ENCODE peak calls at places on chromosomes 4 and X, in seven cellular contexts. A is cardiac muscle cell, N is mammary epithelial cell, K is psoas muscle, L is upper lobe of right lung, Q is A549, E is epithelial cell of esophagus. B is an unnamed sample.

GRCh38 chrX:34927866-34928265 is 14.7 kb upstream of the FAM47B start:
- DNase-seq in L (no peak), N (peak; percentile 42), E (peak; percentile 61), K (no peak), Q (no peak), A (no peak), B (no peak)

GRCh38 chr4:15653864-15654391 is 1.2 kb downstream of the FBXL5 start:
- DNase-seq in L (no peak), N (peak; percentile 66), E (peak; percentile 46), Q (peak; percentile 32), A (peak; percentile 42), K (no peak), B (peak; percentile 81)

GRCh38 chrX:100677616-100678181 is 33.7 kb downstream of the SRPX2 start:
- DNase-seq in E (peak; percentile 12), Q (no peak), A (no peak), K (no peak), L (no peak), N (peak; percentile 43), B (no peak)

GRCh38 chr4:126470862-126471261 is 1156.1 kb downstream of the FAT4 start:
- DNase-seq in N (no peak), A (no peak), Q (no peak), L (no peak), E (peak; percentile 69), K (no peak), B (peak; percentile 26)

GRCh38 chrX:119067023-119067739 is 5.6 kb upstream of the CT47C1 start:
- DNase-seq in L (no peak), Q (peak; percentile 50), K (peak; percentile 60), A (peak; percentile 55), N (peak; percentile 27), E (peak; percentile 47), B (peak; percentile 43)

GRCh38 chr4:177239475-177239874 is 70.2 kb upstream of the NEIL3 start:
- DNase-seq in L (no peak), A (no peak), N (no peak), E (no peak), Q (no peak), K (no peak), B (peak; percentile 33)

GRCh38 chrX:124211312-124211942 is 121.0 kb upstream of the TEX13D start:
- DNase-seq in E (peak; percentile 44), N (peak; percentile 44), Q (peak; percentile 32), A (peak; percentile 44), K (no peak), L (no peak), B (peak; percentile 6)

GRCh38 chrX:155956649-155957048 is 40.8 kb upstream of the IL9R start:
- DNase-seq in K (no peak), A (no peak), Q (no peak), L (no peak), E (no peak), N (no peak), B (peak; percentile 12)

GRCh38 chrX:136866337-136867095 is 14.0 kb downstream of the RBMX start:
- DNase-seq in A (no peak), L (no peak), Q (peak; percentile 12), E (no peak), N (no peak), K (no peak), B (no peak)

GRCh38 chrX:23742174-23742692 is 843 bp downstream of the ACOT9 start:
- DNase-seq in K (peak; percentile 80), E (peak; percentile 82), A (peak; percentile 35), Q (peak; percentile 64), L (no peak), N (peak; percentile 59), B (peak; percentile 78)

GRCh38 chr4:80459918-80460473 is 124.5 kb downstream of the CFAP299 start:
- DNase-seq in K (no peak), Q (no peak), L (no peak), N (no peak), A (no peak), E (no peak), B (no peak)

GRCh38 chrX:11406109-11406755 is 113.0 kb downstream of the AMELX start:
- DNase-seq in E (no peak), A (no peak), L (no peak), N (peak; percentile 10), K (no peak), Q (no peak), B (peak; percentile 85)

GRCh38 chrX:68669094-68669830 is 21.8 kb downstream of the STARD8 start:
- DNase-seq in E (no peak), L (no peak), Q (no peak), N (no peak), K (no peak), A (peak; percentile 25), B (no peak)

GRCh38 chrX:97389761-97390192 is 506.1 kb downstream of the RPA4 start:
- DNase-seq in N (peak; percentile 69), Q (peak; percentile 55), E (peak; percentile 59), A (no peak), L (no peak), K (no peak), B (peak; percentile 75)

GRCh38 chr4:56701156-56701471 is 20.0 kb upstream of the HOPX start:
- DNase-seq in L (no peak), K (no peak), Q (no peak), A (no peak), E (no peak), N (no peak), B (no peak)

GRCh38 chrX:116961872-116962582 is 499.3 kb upstream of the CT83 start:
- DNase-seq in L (no peak), K (no peak), Q (peak; percentile 21), A (peak; percentile 8), N (peak; percentile 1), E (peak; percentile 9), B (peak; percentile 0)

GRCh38 chr4:100340534-100341364 is 150.5 kb upstream of the DDIT4L start:
- DNase-seq in N (no peak), A (no peak), Q (no peak), E (no peak), L (no peak), K (no peak), B (peak; percentile 48)

GRCh38 chr4:21507439-21507838 is 441.1 kb downstream of the KCNIP4 start:
- DNase-seq in A (no peak), K (no peak), E (peak; percentile 22), L (no peak), N (peak; percentile 2), Q (peak; percentile 6), B (peak; percentile 21)

GRCh38 chr4:21514022-21514421 is 434.6 kb downstream of the KCNIP4 start:
- DNase-seq in Q (no peak), K (no peak), N (no peak), L (no peak), E (no peak), A (no peak), B (no peak)

GRCh38 chr4:21517460-21517859 is 431.1 kb downstream of the KCNIP4 start:
- DNase-seq in E (peak; percentile 1), Q (no peak), L (no peak), A (no peak), K (no peak), N (no peak), B (no peak)

GRCh38 chr4:21512351-21512750 is 436.2 kb downstream of the KCNIP4 start:
- DNase-seq in Q (peak; percentile 26), A (peak; percentile 73), L (no peak), K (no peak), N (peak; percentile 32), E (peak; percentile 59), B (peak; percentile 63)
- TF ChIP-seq CTCF in Q (peak; percentile 44), A (peak; percentile 36), L (peak; percentile 30), K (no peak), N (peak; percentile 57), E (peak; percentile 50), B (peak; percentile 55)

DNA sequence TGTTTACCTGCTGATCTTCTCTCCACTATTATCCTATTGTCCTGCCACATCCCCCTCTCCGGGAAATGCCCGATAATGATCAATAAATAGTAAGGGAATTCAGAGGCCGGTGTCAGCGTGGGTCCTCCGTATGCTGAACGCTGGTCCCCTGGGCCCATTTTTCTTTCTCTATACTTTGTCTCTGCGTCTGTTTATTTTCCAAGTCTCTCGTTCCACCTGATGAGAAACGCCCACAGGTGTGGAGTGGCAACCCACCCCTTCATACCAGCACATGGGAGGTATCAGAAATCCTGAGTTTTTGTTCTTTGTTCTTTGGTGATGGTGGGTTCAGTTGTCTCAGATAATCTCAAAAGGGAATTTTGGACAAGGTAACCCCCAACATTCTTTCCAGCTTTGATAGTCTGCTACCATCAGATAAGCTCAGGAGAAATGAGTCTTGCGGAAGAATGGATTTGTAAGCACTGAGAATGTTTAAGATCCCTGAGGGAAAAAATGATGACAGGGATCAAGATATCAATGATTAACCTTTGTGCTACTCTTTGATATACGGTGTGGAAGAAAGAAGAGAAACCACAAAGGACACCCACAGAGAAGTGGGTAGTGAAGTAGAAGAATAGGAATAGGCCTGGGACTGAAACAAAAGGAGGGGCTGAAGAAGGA is 117.9 kb downstream of the CEP44 start:
- DNase-seq in K (no peak), E (no peak), A (no peak), Q (peak; percentile 92), L (no peak), N (no peak), B (no peak)
- H3K4me3 ChIP-seq in K (no peak overlapping the region), E (no peak overlapping the region), A (no peak overlapping the region), Q (peak overlapping the region; percentile 21), L (no peak overlapping the region), N (no peak overlapping the region), B (no peak overlapping the region)

DNA sequence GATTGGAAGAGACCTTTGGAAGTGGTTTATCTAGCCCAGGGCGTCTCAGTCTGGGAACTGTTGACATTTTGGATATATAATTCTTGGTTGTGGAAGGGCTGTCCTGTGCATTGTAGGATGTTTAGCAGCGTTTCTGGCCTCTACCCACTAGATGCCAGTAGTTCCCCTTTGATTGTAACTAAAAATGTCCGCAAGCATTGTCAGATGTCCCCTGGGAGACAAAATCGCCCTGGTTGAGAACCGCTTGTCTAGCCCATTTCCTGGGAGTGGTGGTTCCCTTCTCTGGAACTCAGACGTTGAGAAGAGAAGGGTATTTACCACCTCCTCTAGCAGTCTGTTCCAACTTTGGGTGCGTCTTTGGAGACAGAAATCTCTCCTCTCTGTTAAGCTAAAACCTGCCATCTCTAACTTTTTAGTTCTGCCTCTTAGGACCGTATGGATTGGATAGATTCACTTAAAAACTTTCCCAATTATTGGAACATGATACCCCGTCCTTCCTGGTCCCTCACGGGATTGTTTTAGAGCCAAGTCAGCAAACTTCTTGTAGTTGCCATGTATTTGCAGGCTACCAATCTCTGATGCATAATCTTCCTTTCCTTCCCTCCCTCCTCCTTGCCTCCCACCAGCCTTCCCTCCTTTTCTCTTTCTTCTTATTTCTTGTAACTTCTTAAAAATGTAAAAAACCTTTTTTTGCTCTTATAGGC is 13.9 kb downstream of the TMEM165 start:
- DNase-seq in E (no peak), K (no peak), Q (no peak), N (no peak), A (peak; percentile 21), L (no peak), B (peak; percentile 68)
- TF ChIP-seq CTCF in E (no peak), K (peak; percentile 12), Q (peak; percentile 10), N (no peak), A (peak; percentile 42), L (peak; percentile 17), B (peak; percentile 44)

GRCh38 chrX:148498067-148498466 is 2.4 kb upstream of the AFF2 start:
- DNase-seq in Q (no peak), E (no peak), N (no peak), K (no peak), A (no peak), L (no peak), B (no peak)

GRCh38 chrX:148504412-148504950 is 4.1 kb downstream of the AFF2 start:
- DNase-seq in Q (no peak), A (peak; percentile 21), N (no peak), K (no peak), E (no peak), L (no peak), B (no peak)

GRCh38 chrX:148501121-148502066 is 977 bp downstream of the AFF2 start:
- DNase-seq in K (peak; percentile 45), Q (no peak), L (peak; percentile 60), E (peak; percentile 0), N (peak; percentile 5), A (peak; percentile 44), B (no peak)

GRCh38 chrX:148500428-148501120 is at the start of gene AFF2:
- DNase-seq in A (peak; percentile 52), N (peak; percentile 1), L (peak; percentile 66), E (peak; percentile 18), K (peak; percentile 57), Q (peak; percentile 8), B (no peak)

GRCh38 chrX:148499638-148500427 is 584 bp upstream of the AFF2 start:
- DNase-seq in A (no peak), N (no peak), Q (no peak), E (no peak), K (no peak), L (no peak), B (no peak)
- H3K4me3 ChIP-seq in A (peak overlapping the region; percentile 23), N (peak overlapping the region; percentile 16), Q (no peak overlapping the region), E (no peak overlapping the region), K (no peak overlapping the region), L (peak overlapping the region; percentile 23), B (peak overlapping the region; percentile 25)